ENCODE peak calls at places on chromosome 20, in seven cellular contexts. One of them, this sample, is unnamed.

GRCh38 chr20:6657111-6657510 is 110.4 kb upstream of the BMP2 start:
- DNase-seq in Panc1: no peak
- DNase-seq in GM04503: no peak
- DNase-seq in SJSA1: no peak
- DNase-seq in posterior cingulate gyrus: no peak
- DNase-seq in stimulated activated CD8-positive, alpha-beta memory T cell treated with anti-CD3 and anti-CD28 coated beads, Interleukin-4, amount 100 ng/mL, for 24 hours: no peak
- DNase-seq in suprapubic skin: no peak
- DNase-seq in this sample: no peak

GRCh38 chr20:61668064-61668463 is 397.6 kb downstream of the TAF4 start:
- DNase-seq in GM04503: no peak
- DNase-seq in stimulated activated CD8-positive, alpha-beta memory T cell treated with anti-CD3 and anti-CD28 coated beads, Interleukin-4, amount 100 ng/mL, for 24 hours: no peak
- DNase-seq in posterior cingulate gyrus: no peak
- DNase-seq in SJSA1: no peak
- DNase-seq in suprapubic skin: no peak
- DNase-seq in Panc1: no peak
- DNase-seq in this sample: no peak

GRCh38 chr20:51121272-51121671 is 98.4 kb upstream of the KCNG1 start:
- DNase-seq in stimulated activated CD8-positive, alpha-beta memory T cell treated with anti-CD3 and anti-CD28 coated beads, Interleukin-4, amount 100 ng/mL, for 24 hours: no peak
- DNase-seq in GM04503: no peak
- DNase-seq in SJSA1: no peak
- DNase-seq in suprapubic skin: no peak
- DNase-seq in posterior cingulate gyrus: peak
- DNase-seq in Panc1: no peak
- DNase-seq in this sample: no peak

GRCh38 chr20:32945710-32946221 is 58.5 kb downstream of the SUN5 start:
- DNase-seq in suprapubic skin: no peak
- DNase-seq in SJSA1: no peak
- DNase-seq in GM04503: no peak
- DNase-seq in stimulated activated CD8-positive, alpha-beta memory T cell treated with anti-CD3 and anti-CD28 coated beads, Interleukin-4, amount 100 ng/mL, for 24 hours: no peak
- DNase-seq in Panc1: peak
- DNase-seq in posterior cingulate gyrus: no peak
- DNase-seq in this sample: no peak

GRCh38 chr20:57393321-57394086 is 2.3 kb downstream of the RBM38 start:
- DNase-seq in posterior cingulate gyrus: no peak
- DNase-seq in Panc1: no peak
- DNase-seq in GM04503: no peak
- DNase-seq in suprapubic skin: no peak
- DNase-seq in stimulated activated CD8-positive, alpha-beta memory T cell treated with anti-CD3 and anti-CD28 coated beads, Interleukin-4, amount 100 ng/mL, for 24 hours: no peak
- DNase-seq in SJSA1: no peak
- DNase-seq in this sample: no peak

GRCh38 chr20:37881601-37882343 is 21.2 kb upstream of the VSTM2L start:
- DNase-seq in stimulated activated CD8-positive, alpha-beta memory T cell treated with anti-CD3 and anti-CD28 coated beads, Interleukin-4, amount 100 ng/mL, for 24 hours: no peak
- DNase-seq in suprapubic skin: no peak
- DNase-seq in posterior cingulate gyrus: no peak
- DNase-seq in SJSA1: no peak
- DNase-seq in Panc1: no peak
- DNase-seq in GM04503: no peak
- DNase-seq in this sample: no peak

GRCh38 chr20:12287575-12287974 is 369.9 kb downstream of the BTBD3 start:
- DNase-seq in GM04503: no peak
- DNase-seq in SJSA1: no peak
- DNase-seq in suprapubic skin: no peak
- DNase-seq in stimulated activated CD8-positive, alpha-beta memory T cell treated with anti-CD3 and anti-CD28 coated beads, Interleukin-4, amount 100 ng/mL, for 24 hours: no peak
- DNase-seq in Panc1: no peak
- DNase-seq in posterior cingulate gyrus: no peak
- DNase-seq in this sample: no peak

GRCh38 chr20:44089987-44090674 is 96.9 kb downstream of the JPH2 start:
- DNase-seq in Panc1: no peak
- DNase-seq in GM04503: peak
- DNase-seq in stimulated activated CD8-positive, alpha-beta memory T cell treated with anti-CD3 and anti-CD28 coated beads, Interleukin-4, amount 100 ng/mL, for 24 hours: no peak
- DNase-seq in SJSA1: peak
- DNase-seq in posterior cingulate gyrus: no peak
- DNase-seq in suprapubic skin: no peak
- DNase-seq in this sample: no peak

GRCh38 chr20:44067650-44068081 is 119.3 kb downstream of the JPH2 start:
- DNase-seq in Panc1: no peak
- DNase-seq in suprapubic skin: no peak
- DNase-seq in posterior cingulate gyrus: no peak
- DNase-seq in GM04503: no peak
- DNase-seq in stimulated activated CD8-positive, alpha-beta memory T cell treated with anti-CD3 and anti-CD28 coated beads, Interleukin-4, amount 100 ng/mL, for 24 hours: no peak
- DNase-seq in SJSA1: no peak
- DNase-seq in this sample: no peak

GRCh38 chr20:15195378-15195777 is 858.0 kb upstream of the FLRT3 start:
- DNase-seq in SJSA1: no peak
- DNase-seq in Panc1: no peak
- DNase-seq in stimulated activated CD8-positive, alpha-beta memory T cell treated with anti-CD3 and anti-CD28 coated beads, Interleukin-4, amount 100 ng/mL, for 24 hours: no peak
- DNase-seq in posterior cingulate gyrus: no peak
- DNase-seq in suprapubic skin: no peak
- DNase-seq in GM04503: no peak
- DNase-seq in this sample: no peak

GRCh38 chr20:44734938-44735337 is 10.7 kb upstream of the KCNK15 start:
- DNase-seq in posterior cingulate gyrus: no peak
- DNase-seq in SJSA1: no peak
- DNase-seq in suprapubic skin: no peak
- DNase-seq in stimulated activated CD8-positive, alpha-beta memory T cell treated with anti-CD3 and anti-CD28 coated beads, Interleukin-4, amount 100 ng/mL, for 24 hours: no peak
- DNase-seq in Panc1: no peak
- DNase-seq in GM04503: peak
- DNase-seq in this sample: no peak

GRCh38 chr20:53678315-53678989 is 84.8 kb upstream of the ZNF217 start:
- DNase-seq in suprapubic skin: no peak
- DNase-seq in stimulated activated CD8-positive, alpha-beta memory T cell treated with anti-CD3 and anti-CD28 coated beads, Interleukin-4, amount 100 ng/mL, for 24 hours: no peak
- DNase-seq in Panc1: no peak
- DNase-seq in GM04503: no peak
- DNase-seq in posterior cingulate gyrus: no peak
- DNase-seq in SJSA1: no peak
- DNase-seq in this sample: no peak

GRCh38 chr20:49276201-49276894 is 1.5 kb downstream of the ZNFX1 start:
- DNase-seq in suprapubic skin: no peak
- DNase-seq in GM04503: no peak
- DNase-seq in SJSA1: peak
- DNase-seq in posterior cingulate gyrus: no peak
- DNase-seq in Panc1: no peak
- DNase-seq in stimulated activated CD8-positive, alpha-beta memory T cell treated with anti-CD3 and anti-CD28 coated beads, Interleukin-4, amount 100 ng/mL, for 24 hours: peak
- DNase-seq in this sample: no peak

GRCh38 chr20:41072099-41072798 is 43.6 kb downstream of the TOP1 start:
- DNase-seq in suprapubic skin: no peak
- DNase-seq in GM04503: peak
- DNase-seq in posterior cingulate gyrus: no peak
- DNase-seq in Panc1: no peak
- DNase-seq in stimulated activated CD8-positive, alpha-beta memory T cell treated with anti-CD3 and anti-CD28 coated beads, Interleukin-4, amount 100 ng/mL, for 24 hours: no peak
- DNase-seq in SJSA1: peak
- DNase-seq in this sample: no peak

GRCh38 chr20:34388000-34388399 is 24.9 kb downstream of the ITCH start:
- DNase-seq in stimulated activated CD8-positive, alpha-beta memory T cell treated with anti-CD3 and anti-CD28 coated beads, Interleukin-4, amount 100 ng/mL, for 24 hours: no peak
- DNase-seq in suprapubic skin: no peak
- DNase-seq in Panc1: no peak
- DNase-seq in GM04503: no peak
- DNase-seq in posterior cingulate gyrus: no peak
- DNase-seq in SJSA1: no peak
- DNase-seq in this sample: no peak

GRCh38 chr20:44429017-44429339 is 46.7 kb upstream of the TTPAL start:
- DNase-seq in GM04503: no peak
- DNase-seq in Panc1: no peak
- DNase-seq in stimulated activated CD8-positive, alpha-beta memory T cell treated with anti-CD3 and anti-CD28 coated beads, Interleukin-4, amount 100 ng/mL, for 24 hours: no peak
- DNase-seq in suprapubic skin: no peak
- DNase-seq in SJSA1: no peak
- DNase-seq in posterior cingulate gyrus: no peak
- DNase-seq in this sample: no peak